ENCODE peak calls at places on chromosome 20, in nine cellular contexts. One of them, this sample, is unnamed.

GRCh38 chr20:49825521-49826033 is 12.9 kb downstream of the SLC9A8 start:
- DNase-seq in esophagus muscularis mucosa: no peak
- DNase-seq in transverse colon: no peak
- DNase-seq in uterus: no peak
- DNase-seq in endodermal cell: peak
- DNase-seq in fibroblast of pulmonary artery: no peak
- DNase-seq in A549: no peak
- DNase-seq in CD8-positive, alpha-beta T cell: no peak
- DNase-seq in BJ: no peak
- DNase-seq in this sample: no peak

GRCh38 chr20:1401431-1401907 is 8.6 kb upstream of the FKBP1A start:
- DNase-seq in esophagus muscularis mucosa: no peak
- DNase-seq in transverse colon: no peak
- DNase-seq in uterus: no peak
- DNase-seq in endodermal cell: no peak
- DNase-seq in fibroblast of pulmonary artery: no peak
- DNase-seq in A549: no peak
- DNase-seq in CD8-positive, alpha-beta T cell: no peak
- DNase-seq in BJ: no peak
- DNase-seq in this sample: no peak

GRCh38 chr20:48387675-48388074 is 440.1 kb downstream of the PREX1 start:
- DNase-seq in esophagus muscularis mucosa: no peak
- DNase-seq in transverse colon: no peak
- DNase-seq in uterus: no peak
- DNase-seq in endodermal cell: no peak
- DNase-seq in fibroblast of pulmonary artery: no peak
- DNase-seq in A549: no peak
- DNase-seq in CD8-positive, alpha-beta T cell: no peak
- DNase-seq in BJ: no peak
- DNase-seq in this sample: no peak

GRCh38 chr20:8990770-8991169 is 78.1 kb upstream of the PLCB4 start:
- DNase-seq in esophagus muscularis mucosa: no peak
- DNase-seq in transverse colon: no peak
- DNase-seq in uterus: no peak
- DNase-seq in endodermal cell: no peak
- DNase-seq in fibroblast of pulmonary artery: no peak
- DNase-seq in A549: no peak
- DNase-seq in CD8-positive, alpha-beta T cell: no peak
- DNase-seq in BJ: no peak
- DNase-seq in this sample: no peak

GRCh38 chr20:44409132-44409600 is 53.7 kb downstream of the HNF4A start:
- DNase-seq in esophagus muscularis mucosa: no peak
- DNase-seq in transverse colon: no peak
- DNase-seq in uterus: no peak
- DNase-seq in endodermal cell: no peak
- DNase-seq in fibroblast of pulmonary artery: peak
- DNase-seq in A549: no peak
- DNase-seq in CD8-positive, alpha-beta T cell: no peak
- DNase-seq in BJ: peak
- DNase-seq in this sample: no peak

GRCh38 chr20:56411759-56412472 is at the start of gene CASS4:
- DNase-seq in esophagus muscularis mucosa: no peak
- DNase-seq in transverse colon: no peak
- DNase-seq in uterus: no peak
- DNase-seq in endodermal cell: no peak
- DNase-seq in fibroblast of pulmonary artery: peak
- DNase-seq in A549: no peak
- DNase-seq in CD8-positive, alpha-beta T cell: peak
- DNase-seq in BJ: no peak
- DNase-seq in this sample: no peak

GRCh38 chr20:48574383-48574782 is 253.4 kb downstream of the PREX1 start:
- DNase-seq in esophagus muscularis mucosa: no peak
- DNase-seq in transverse colon: no peak
- DNase-seq in uterus: no peak
- DNase-seq in endodermal cell: peak
- DNase-seq in fibroblast of pulmonary artery: peak
- DNase-seq in A549: peak
- DNase-seq in CD8-positive, alpha-beta T cell: no peak
- DNase-seq in BJ: no peak
- DNase-seq in this sample: no peak

GRCh38 chr20:25030649-25031026 is 27.3 kb downstream of the ACSS1 start:
- DNase-seq in esophagus muscularis mucosa: no peak
- DNase-seq in transverse colon: no peak
- DNase-seq in uterus: no peak
- DNase-seq in endodermal cell: no peak
- DNase-seq in fibroblast of pulmonary artery: no peak
- DNase-seq in A549: no peak
- DNase-seq in CD8-positive, alpha-beta T cell: no peak
- DNase-seq in BJ: no peak
- DNase-seq in this sample: no peak

GRCh38 chr20:44582321-44583025 is at the start of gene PKIG:
- DNase-seq in esophagus muscularis mucosa: no peak
- DNase-seq in transverse colon: no peak
- DNase-seq in uterus: peak
- DNase-seq in endodermal cell: no peak
- DNase-seq in fibroblast of pulmonary artery: peak
- DNase-seq in A549: no peak
- DNase-seq in CD8-positive, alpha-beta T cell: no peak
- DNase-seq in BJ: peak
- DNase-seq in this sample: peak

GRCh38 chr20:6636209-6637159 is 131.0 kb upstream of the BMP2 start:
- DNase-seq in esophagus muscularis mucosa: peak
- DNase-seq in transverse colon: peak
- DNase-seq in uterus: no peak
- DNase-seq in endodermal cell: peak
- DNase-seq in fibroblast of pulmonary artery: peak
- DNase-seq in A549: peak
- DNase-seq in CD8-positive, alpha-beta T cell: no peak
- DNase-seq in BJ: no peak
- DNase-seq in this sample: peak

GRCh38 chr20:33933469-33933909 is 60.2 kb upstream of the RALY start:
- DNase-seq in esophagus muscularis mucosa: no peak
- DNase-seq in transverse colon: peak
- DNase-seq in uterus: peak
- DNase-seq in endodermal cell: peak
- DNase-seq in fibroblast of pulmonary artery: peak
- DNase-seq in A549: peak
- DNase-seq in CD8-positive, alpha-beta T cell: peak
- DNase-seq in BJ: no peak
- DNase-seq in this sample: no peak

GRCh38 chr20:13199279-13199678 is 21.8 kb upstream of the ISM1 start:
- DNase-seq in esophagus muscularis mucosa: no peak
- DNase-seq in transverse colon: no peak
- DNase-seq in uterus: no peak
- DNase-seq in endodermal cell: no peak
- DNase-seq in fibroblast of pulmonary artery: no peak
- DNase-seq in A549: no peak
- DNase-seq in CD8-positive, alpha-beta T cell: no peak
- DNase-seq in BJ: no peak
- DNase-seq in this sample: no peak

GRCh38 chr20:2156224-2156623 is 54.6 kb downstream of the STK35 start:
- DNase-seq in esophagus muscularis mucosa: no peak
- DNase-seq in transverse colon: no peak
- DNase-seq in uterus: no peak
- DNase-seq in endodermal cell: no peak
- DNase-seq in fibroblast of pulmonary artery: no peak
- DNase-seq in A549: no peak
- DNase-seq in CD8-positive, alpha-beta T cell: no peak
- DNase-seq in BJ: no peak
- DNase-seq in this sample: no peak

GRCh38 chr20:2900845-2901592 is 27.7 kb downstream of the PTPRA start:
- DNase-seq in esophagus muscularis mucosa: no peak
- DNase-seq in transverse colon: no peak
- DNase-seq in uterus: no peak
- DNase-seq in endodermal cell: no peak
- DNase-seq in fibroblast of pulmonary artery: no peak
- DNase-seq in A549: no peak
- DNase-seq in CD8-positive, alpha-beta T cell: no peak
- DNase-seq in BJ: no peak
- DNase-seq in this sample: no peak

DNA sequence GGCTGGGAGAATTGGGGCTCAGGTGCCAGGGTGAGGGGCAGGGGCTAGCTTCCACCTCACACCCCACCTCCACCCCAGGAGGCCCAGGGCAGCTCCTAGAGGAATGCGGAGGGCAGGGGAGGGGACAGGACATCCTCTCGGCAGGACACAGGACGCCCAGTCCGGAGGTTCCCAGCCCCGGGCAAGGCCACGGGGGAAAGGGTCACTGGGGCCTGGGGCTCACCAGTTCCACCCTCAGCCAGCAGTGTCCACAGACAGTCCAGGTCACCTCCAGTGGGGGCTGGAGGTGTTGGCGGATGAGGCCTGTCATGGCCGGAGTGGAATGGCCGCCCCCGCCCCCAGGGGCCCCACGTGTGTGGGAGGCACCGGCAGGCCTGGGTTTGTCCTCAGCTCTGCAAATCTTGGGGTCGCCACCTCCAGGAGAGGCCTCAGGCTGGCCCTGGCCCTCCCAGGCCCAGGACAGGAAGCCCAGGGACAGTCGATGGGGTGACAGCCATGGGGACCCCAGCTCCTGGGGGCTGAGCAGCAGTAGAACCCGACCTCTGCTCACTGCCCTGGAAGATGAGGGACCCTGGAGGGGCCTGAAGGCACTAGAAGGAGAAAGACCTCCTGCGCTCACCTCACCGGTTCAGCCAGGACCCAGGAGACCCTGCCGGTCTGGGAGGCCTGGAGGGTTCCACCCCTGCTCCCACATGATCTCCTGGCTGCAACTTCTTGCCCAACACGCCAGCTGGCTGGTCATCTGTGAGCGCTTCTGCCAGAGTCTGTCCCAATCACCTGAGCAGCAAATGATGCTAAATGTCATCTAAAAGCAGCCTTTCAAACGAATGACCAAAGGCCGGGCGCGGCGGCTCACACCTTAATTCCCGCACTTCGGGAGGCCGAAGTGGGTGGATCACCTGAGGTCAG is 13.0 kb upstream of the ABHD16B start:
- DNase-seq in esophagus muscularis mucosa: no peak
- DNase-seq in transverse colon: no peak
- DNase-seq in uterus: peak
- DNase-seq in endodermal cell: peak
- DNase-seq in fibroblast of pulmonary artery: no peak
- DNase-seq in A549: no peak
- DNase-seq in CD8-positive, alpha-beta T cell: no peak
- DNase-seq in BJ: no peak
- DNase-seq in this sample: no peak
- H3K4me3 ChIP-seq in esophagus muscularis mucosa: no peak
- H3K4me3 ChIP-seq in transverse colon: no peak
- H3K4me3 ChIP-seq in uterus: no peak
- H3K4me3 ChIP-seq in endodermal cell: no peak
- H3K4me3 ChIP-seq in fibroblast of pulmonary artery: no peak
- H3K4me3 ChIP-seq in A549: no peak
- H3K4me3 ChIP-seq in CD8-positive, alpha-beta T cell: no peak
- H3K4me3 ChIP-seq in BJ: no peak
- H3K4me3 ChIP-seq in this sample: no peak

GRCh38 chr20:22490287-22491187 is 93.8 kb downstream of the FOXA2 start:
- DNase-seq in esophagus muscularis mucosa: peak
- DNase-seq in transverse colon: peak
- DNase-seq in uterus: no peak
- DNase-seq in endodermal cell: peak
- DNase-seq in fibroblast of pulmonary artery: peak
- DNase-seq in A549: peak
- DNase-seq in CD8-positive, alpha-beta T cell: no peak
- DNase-seq in BJ: no peak
- DNase-seq in this sample: no peak
- H3K4me3 ChIP-seq in esophagus muscularis mucosa: no peak
- H3K4me3 ChIP-seq in transverse colon: no peak
- H3K4me3 ChIP-seq in uterus: no peak
- H3K4me3 ChIP-seq in endodermal cell: peak
- H3K4me3 ChIP-seq in fibroblast of pulmonary artery: no peak
- H3K4me3 ChIP-seq in A549: peak
- H3K4me3 ChIP-seq in CD8-positive, alpha-beta T cell: no peak
- H3K4me3 ChIP-seq in BJ: no peak
- H3K4me3 ChIP-seq in this sample: no peak

DNA sequence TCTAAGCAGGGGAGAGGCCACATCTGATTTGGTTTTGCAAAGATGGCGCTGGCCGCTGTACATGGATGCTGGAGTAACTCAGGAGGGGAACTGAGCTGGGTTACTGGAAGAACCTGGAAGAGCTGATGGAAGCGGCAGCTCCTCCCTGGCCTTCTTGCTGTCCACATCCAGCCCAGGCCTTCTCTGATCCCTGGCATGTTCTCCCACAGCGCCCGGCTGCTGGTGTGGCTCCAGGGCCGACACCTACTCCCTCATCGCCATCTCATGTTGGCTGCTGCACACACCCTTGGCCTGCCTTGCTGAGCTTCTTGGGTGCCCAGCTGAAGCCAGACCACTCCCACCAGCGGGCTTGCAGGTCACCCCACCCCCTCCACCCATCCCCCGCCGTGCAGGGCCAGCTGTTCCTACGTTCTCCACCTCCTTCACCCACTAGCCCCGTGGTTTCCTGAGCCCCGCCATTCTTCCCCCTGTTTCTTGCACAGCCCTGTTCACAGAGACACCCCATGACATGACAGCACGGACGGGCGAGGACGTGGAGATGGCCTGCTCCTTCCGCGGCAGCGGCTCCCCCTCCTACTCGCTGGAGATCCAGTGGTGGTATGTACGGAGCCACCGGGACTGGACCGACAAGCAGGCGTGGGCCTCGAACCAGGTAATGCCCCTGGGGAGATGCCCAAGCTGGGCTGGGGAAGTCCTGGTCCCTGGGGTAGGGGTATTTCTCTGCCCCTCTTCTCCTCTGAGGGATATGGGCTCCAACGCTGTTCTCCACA is 28.4 kb downstream of the VSTM2L start:
- DNase-seq in esophagus muscularis mucosa: no peak
- DNase-seq in transverse colon: no peak
- DNase-seq in uterus: no peak
- DNase-seq in endodermal cell: no peak
- DNase-seq in fibroblast of pulmonary artery: no peak
- DNase-seq in A549: no peak
- DNase-seq in CD8-positive, alpha-beta T cell: no peak
- DNase-seq in BJ: no peak
- DNase-seq in this sample: no peak
- H3K4me3 ChIP-seq in esophagus muscularis mucosa: no peak
- H3K4me3 ChIP-seq in transverse colon: no peak
- H3K4me3 ChIP-seq in uterus: no peak
- H3K4me3 ChIP-seq in endodermal cell: no peak
- H3K4me3 ChIP-seq in fibroblast of pulmonary artery: no peak
- H3K4me3 ChIP-seq in A549: no peak
- H3K4me3 ChIP-seq in CD8-positive, alpha-beta T cell: no peak
- H3K4me3 ChIP-seq in BJ: no peak
- H3K4me3 ChIP-seq in this sample: no peak

DNA sequence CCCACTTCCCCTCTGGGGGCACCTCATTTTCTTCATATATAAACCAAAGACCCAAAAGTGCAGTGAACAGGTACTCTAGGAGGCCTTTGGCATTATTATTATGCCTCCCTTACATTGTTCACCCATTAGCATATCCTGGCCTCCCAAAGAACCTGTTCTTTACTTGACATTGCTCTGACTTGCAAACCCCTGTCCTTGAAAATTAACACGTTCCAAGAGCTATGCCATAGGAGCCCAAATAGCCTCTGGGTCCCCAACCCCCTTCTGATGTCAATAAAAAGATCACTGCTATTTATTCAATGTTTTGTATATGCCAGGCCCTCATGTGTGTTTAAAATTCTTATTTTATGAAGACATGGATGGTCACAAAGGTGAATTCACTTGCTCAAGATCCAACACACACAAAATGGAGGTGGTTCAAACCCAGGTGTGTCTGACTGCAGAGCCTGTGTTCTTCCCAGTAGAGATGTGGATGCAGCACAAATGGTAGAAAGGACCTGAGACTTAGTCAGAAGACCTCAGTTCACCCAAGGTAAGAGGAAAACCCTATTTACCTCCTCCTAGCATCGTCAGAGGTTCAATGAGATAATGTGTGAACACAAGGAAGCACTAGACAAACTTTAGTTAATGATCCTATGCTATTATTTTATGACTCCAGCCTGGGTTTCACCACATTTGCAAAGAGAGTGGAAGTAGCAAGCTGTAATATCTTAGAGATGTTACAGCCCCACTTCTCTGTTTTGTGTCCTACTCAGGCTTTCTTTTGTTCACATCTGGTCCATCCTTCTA is 36.6 kb downstream of the BCL2L1 start:
- DNase-seq in esophagus muscularis mucosa: no peak
- DNase-seq in transverse colon: no peak
- DNase-seq in uterus: no peak
- DNase-seq in endodermal cell: no peak
- DNase-seq in fibroblast of pulmonary artery: no peak
- DNase-seq in A549: no peak
- DNase-seq in CD8-positive, alpha-beta T cell: no peak
- DNase-seq in BJ: no peak
- DNase-seq in this sample: no peak
- H3K4me3 ChIP-seq in esophagus muscularis mucosa: no peak
- H3K4me3 ChIP-seq in transverse colon: no peak
- H3K4me3 ChIP-seq in uterus: no peak
- H3K4me3 ChIP-seq in endodermal cell: no peak
- H3K4me3 ChIP-seq in fibroblast of pulmonary artery: no peak
- H3K4me3 ChIP-seq in A549: no peak
- H3K4me3 ChIP-seq in CD8-positive, alpha-beta T cell: no peak
- H3K4me3 ChIP-seq in BJ: no peak
- H3K4me3 ChIP-seq in this sample: no peak

This sample was measured in skeletal muscle cell.